ENCODE peak calls at places on chromosomes 4 and X, in six cellular contexts. M is right atrium auricular region, K is tibial artery, N is HepG2, U is cardiac muscle cell, G is OCI-LY7. D is an unnamed sample.

GRCh38 chr4:33302298-33302697 is 2582.1 kb downstream of the PCDH7 start:
- DNase-seq in M (no peak), K (no peak), N (no peak), U (no peak), G (no peak), D (no peak)

GRCh38 chr4:41141910-41142309 is 72.4 kb downstream of the APBB2 start:
- DNase-seq in M (no peak), K (no peak), N (no peak), U (no peak), G (no peak), D (no peak)

GRCh38 chr4:38759077-38759789 is 23.6 kb downstream of the TLR10 start:
- DNase-seq in M (peak), K (peak), N (peak), U (peak), G (peak), D (peak)

GRCh38 chrX:42269186-42269585 is 345.8 kb upstream of the CASK start:
- DNase-seq in M (no peak), K (no peak), N (no peak), U (no peak), G (no peak), D (no peak)

GRCh38 chr4:106314960-106315359 is 1.0 kb downstream of the TBCK start:
- DNase-seq in M (no peak), K (no peak), N (no peak), U (no peak), G (no peak), D (no peak)

GRCh38 chrX:151982217-151982616 is 7.7 kb upstream of the GABRE start:
- DNase-seq in M (no peak), K (no peak), N (peak), U (no peak), G (no peak), D (no peak)

GRCh38 chr4:186067757-186068385 is 1.1 kb upstream of the TLR3 start:
- DNase-seq in M (peak), K (peak), N (peak), U (peak), G (peak), D (peak)

GRCh38 chrX:42149786-42150185 is 226.4 kb upstream of the CASK start:
- DNase-seq in M (no peak), K (no peak), N (no peak), U (peak), G (no peak), D (no peak)

GRCh38 chr4:26263165-26263564 is 57.6 kb upstream of the RBPJ start:
- DNase-seq in M (no peak), K (no peak), N (no peak), U (no peak), G (peak), D (no peak)

GRCh38 chrX:12814434-12814833 is 23.2 kb downstream of the PRPS2 start:
- DNase-seq in M (no peak), K (no peak), N (peak), U (peak), G (peak), D (peak)

GRCh38 chr4:67624939-67625338 is 66.4 kb downstream of the STAP1 start:
- DNase-seq in M (no peak), K (no peak), N (no peak), U (no peak), G (no peak), D (no peak)

GRCh38 chr4:110586137-110586850 is 36.6 kb downstream of the PITX2 start:
- DNase-seq in M (no peak), K (no peak), N (no peak), U (peak), G (peak), D (no peak)

GRCh38 chr4:138677651-138678202 is 337.9 kb upstream of the NOCT start:
- DNase-seq in M (no peak), K (no peak), N (no peak), U (no peak), G (no peak), D (no peak)

GRCh38 chrX:122972604-122973003 is 211.5 kb upstream of the GRIA3 start:
- DNase-seq in M (no peak), K (no peak), N (no peak), U (no peak), G (no peak), D (no peak)

GRCh38 chr4:16641971-16642370 is 256.5 kb downstream of the LDB2 start:
- DNase-seq in M (no peak), K (no peak), N (no peak), U (no peak), G (no peak), D (no peak)

GRCh38 chr4:128347930-128348660 is 60.5 kb upstream of the PGRMC2 start:
- DNase-seq in M (no peak), K (no peak), N (no peak), U (no peak), G (no peak), D (no peak)

GRCh38 chr4:137659431-137659830 is 127.1 kb upstream of the PCDH18 start:
- DNase-seq in M (no peak), K (no peak), N (no peak), U (no peak), G (no peak), D (no peak)

GRCh38 chr4:114364857-114365256 is 233.8 kb upstream of the UGT8 start:
- DNase-seq in M (no peak), K (no peak), N (no peak), U (no peak), G (no peak), D (peak)

GRCh38 chrX:80237072-80237471 is 183.2 kb upstream of the TENT5D start:
- DNase-seq in M (no peak), K (no peak), N (no peak), U (no peak), G (no peak), D (no peak)

GRCh38 chrX:133610056-133610455 is 194.8 kb upstream of the GPC4 start:
- DNase-seq in M (no peak), K (no peak), N (no peak), U (no peak), G (no peak), D (no peak)

GRCh38 chr4:97252615-97253154 is 890.6 kb downstream of the STPG2 start:
- DNase-seq in M (no peak), K (no peak), N (no peak), U (no peak), G (no peak), D (no peak)

GRCh38 chr4:161936625-161937133 is 227.1 kb downstream of the FSTL5 start:
- DNase-seq in M (no peak), K (no peak), N (no peak), U (peak), G (no peak), D (no peak)

GRCh38 chr4:99334880-99335279 is 13.7 kb upstream of the ADH1B start:
- DNase-seq in M (no peak), K (no peak), N (no peak), U (no peak), G (no peak), D (no peak)

GRCh38 chrX:115679460-115679859 is 118.5 kb downstream of the PLS3 start:
- DNase-seq in M (no peak), K (no peak), N (peak), U (peak), G (no peak), D (no peak)

GRCh38 chr4:89929425-89930272 is 35.0 kb downstream of the MMRN1 start:
- DNase-seq in M (no peak), K (no peak), N (no peak), U (no peak), G (no peak), D (no peak)

GRCh38 chrX:84240848-84241565 is 53.0 kb upstream of the RPS6KA6 start:
- DNase-seq in M (no peak), K (no peak), N (no peak), U (no peak), G (no peak), D (no peak)

GRCh38 chrX:150348365-150348764 is 14.8 kb upstream of the MAMLD1 start:
- DNase-seq in M (no peak), K (no peak), N (no peak), U (no peak), G (no peak), D (no peak)

DNA sequence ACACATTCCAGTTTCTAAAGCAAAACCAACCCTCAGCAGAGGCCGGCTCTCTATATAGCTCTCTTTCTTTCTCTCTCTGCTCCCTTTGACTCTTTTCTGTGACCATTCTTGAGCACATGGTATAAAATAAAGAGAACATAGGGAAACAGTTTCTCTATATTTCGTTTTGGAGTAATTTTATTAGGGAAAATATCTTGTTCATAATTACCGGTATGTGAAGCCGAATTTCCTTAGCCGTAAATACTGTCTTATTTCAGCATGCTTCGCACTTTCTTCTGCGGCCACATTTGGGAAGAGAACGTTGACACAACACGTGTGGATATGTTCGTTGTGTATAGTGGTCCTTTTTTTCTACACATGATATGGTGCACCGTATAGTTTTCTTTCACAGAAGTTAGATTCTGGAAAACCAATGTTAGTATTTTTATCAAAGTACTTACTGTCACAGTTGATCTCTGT is 4.9 kb upstream of the LEF1 start:
- DNase-seq in M (no peak), K (no peak), N (no peak), U (no peak), G (no peak), D (no peak)
- TF ChIP-seq CTCF in M (no peak), K (no peak), N (no peak), U (no peak), G (no peak), D (no peak)

DNA sequence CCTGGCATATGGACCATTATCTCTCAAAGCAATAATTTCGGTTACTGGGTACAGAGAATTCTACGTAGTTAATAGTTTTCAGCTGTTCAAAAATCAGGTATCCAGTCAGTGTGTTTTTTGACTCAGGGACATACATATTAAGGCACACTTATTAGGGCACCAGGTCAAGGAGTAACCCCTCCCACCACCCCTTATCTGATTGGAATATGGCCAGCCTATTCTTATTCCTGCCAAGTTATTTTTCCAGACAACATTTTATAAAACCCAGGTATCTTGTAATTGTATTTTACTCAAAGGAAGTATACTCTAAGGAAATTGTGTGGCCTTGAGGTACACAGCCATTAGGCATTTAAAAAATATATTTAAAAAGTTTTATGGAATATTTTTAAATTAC is 4.3 kb downstream of the ZFX start:
- DNase-seq in M (no peak), K (no peak), N (no peak), U (no peak), G (no peak), D (no peak)
- H3K27ac ChIP-seq in M (no peak), K (no peak), N (no peak), U (peak), G (peak), D (no peak)

GRCh38 chr4:8606476-8606875 is 13.9 kb downstream of the CPZ start:
- DNase-seq in M (no peak), K (no peak), N (no peak), U (no peak), G (no peak), D (no peak)
- H3K4me3 ChIP-seq in M (no peak), K (no peak), N (no peak), U (no peak), G (no peak), D (no peak)

GRCh38 chrX:53354669-53355068 is 67.8 kb downstream of the SMC1A start:
- DNase-seq in M (no peak), K (no peak), N (no peak), U (no peak), G (no peak), D (no peak)
- TF ChIP-seq CTCF in M (no peak), K (no peak), N (no peak), U (peak), G (no peak), D (no peak)

DNA sequence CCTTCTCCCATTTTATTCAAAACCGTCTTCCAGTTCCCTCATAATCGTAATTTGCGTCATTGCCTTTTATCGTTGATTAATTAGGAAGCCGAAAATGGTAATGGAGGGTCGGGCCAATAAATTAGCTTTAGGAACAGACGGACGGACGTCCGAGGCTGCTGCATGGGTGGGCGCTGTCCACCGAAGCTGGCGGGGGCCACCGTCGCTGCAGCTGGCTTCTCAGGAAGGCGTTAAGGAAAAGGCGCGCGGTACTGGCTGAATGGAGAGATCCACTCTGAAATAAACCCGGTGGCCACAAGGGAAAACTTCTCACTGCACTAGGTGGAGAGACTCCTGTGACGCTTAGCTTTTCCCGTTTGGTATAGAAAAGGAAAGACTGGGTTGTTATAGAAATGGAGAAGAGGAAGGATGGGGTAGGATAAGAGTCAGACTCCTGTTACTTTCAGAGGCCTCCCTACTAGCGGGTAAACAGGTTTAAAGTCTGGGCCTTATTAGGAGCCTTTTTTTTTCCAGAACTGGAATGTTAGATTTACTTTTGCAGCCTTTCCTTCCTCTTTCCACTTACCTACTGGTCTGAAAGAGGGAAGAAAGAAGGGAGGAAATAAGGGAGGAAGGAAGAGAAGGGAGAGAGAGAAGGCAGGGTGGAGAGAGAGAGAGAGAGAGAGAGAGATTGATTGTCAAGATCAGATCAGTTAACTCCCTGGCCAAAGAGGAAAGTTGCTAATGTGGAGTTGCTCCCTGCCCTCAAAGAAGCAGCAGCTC is 11.3 kb upstream of the PRDM8 start:
- DNase-seq in M (no peak), K (no peak), N (no peak), U (peak), G (no peak), D (no peak)
- H3K27ac ChIP-seq in M (no peak), K (no peak), N (no peak), U (no peak), G (no peak), D (no peak)

DNA sequence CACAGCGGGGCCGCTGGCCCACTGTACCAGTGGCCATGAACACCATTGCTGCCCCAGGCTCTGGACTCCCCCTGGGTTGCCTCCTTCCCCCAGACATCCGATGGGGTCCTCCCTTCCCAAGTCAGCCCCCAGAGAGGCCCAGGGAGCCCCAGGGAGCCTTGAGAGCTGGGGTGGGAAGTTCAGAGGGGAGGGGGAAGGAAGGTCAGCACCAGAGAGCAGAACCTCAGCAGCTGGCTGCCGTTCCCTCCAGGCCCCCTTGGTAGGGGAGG is 464 bp upstream of the ARHGAP4 start:
- DNase-seq in M (no peak), K (no peak), N (no peak), U (no peak), G (no peak), D (no peak)
- H3K4me3 ChIP-seq in M (no peak), K (peak), N (peak), U (no peak), G (peak), D (peak)